ENCODE peak calls at places on chromosomes 5 and 9, in five cellular contexts. S is aorta, W is PC-9, N is esophagus squamous epithelium, Q is spleen. C is an unnamed sample.

GRCh38 chr9:78714591-78714990 is 417.7 kb downstream of the PSAT1 start:
- DNase-seq in W (no peak), Q (no peak), N (no peak), S (no peak), C (no peak)

GRCh38 chr5:95936812-95937397 is 24.7 kb downstream of the ELL2 start:
- DNase-seq in Q (no peak), S (no peak), N (no peak), W (no peak), C (no peak)

GRCh38 chr5:142499591-142500384 is 175.0 kb upstream of the SPRY4 start:
- DNase-seq in N (no peak), S (no peak), W (no peak), Q (no peak), C (no peak)

GRCh38 chr9:137268538-137269201 is 8.9 kb upstream of the TOR4A start:
- DNase-seq in Q (no peak), N (no peak), S (no peak), W (no peak), C (no peak)

GRCh38 chr5:132019857-132020555 is 8.5 kb upstream of the ACSL6 start:
- DNase-seq in N (no peak), W (no peak), S (no peak), Q (peak; percentile 74), C (no peak)

GRCh38 chr5:74316064-74316586 is 324.4 kb downstream of the ENC1 start:
- DNase-seq in W (peak; percentile 94), N (no peak), Q (no peak), S (peak; percentile 88), C (no peak)

GRCh38 chr5:129078660-129079059 is 15.9 kb upstream of the ISOC1 start:
- DNase-seq in N (no peak), Q (no peak), S (no peak), W (no peak), C (no peak)

GRCh38 chr5:54514269-54514668 is 3.3 kb upstream of the SNX18 start:
- DNase-seq in S (no peak), N (no peak), Q (no peak), W (no peak), C (peak; percentile 33)

GRCh38 chr9:118522093-118523028 is 818.2 kb downstream of the TLR4 start:
- DNase-seq in W (peak; percentile 36), S (peak; percentile 59), Q (no peak), N (no peak), C (peak; percentile 80)

GRCh38 chr5:373710-374602 is 52.4 kb downstream of the AHRR start:
- DNase-seq in S (peak; percentile 61), N (no peak), Q (peak; percentile 77), W (peak; percentile 67), C (peak; percentile 73)

GRCh38 chr5:114909424-114909823 is 260.3 kb downstream of the TRIM36 start:
- DNase-seq in Q (no peak), N (no peak), W (no peak), S (no peak), C (no peak)

GRCh38 chr5:158205992-158206391 is 347.0 kb upstream of the CLINT1 start:
- DNase-seq in N (no peak), W (no peak), Q (no peak), S (no peak), C (no peak)

GRCh38 chr5:143641957-143642356 is 170.0 kb upstream of the HMHB1 start:
- DNase-seq in S (no peak), W (no peak), N (no peak), Q (no peak), C (no peak)

GRCh38 chr5:109454726-109455505 is 45.1 kb upstream of the PJA2 start:
- DNase-seq in W (no peak), S (no peak), N (no peak), Q (no peak), C (no peak)

GRCh38 chr9:98709968-98710965 is 1.5 kb upstream of the GABBR2 start:
- DNase-seq in S (no peak), N (no peak), Q (no peak), W (peak; percentile 43), C (peak; percentile 77)

GRCh38 chr5:149040421-149040820 is 22.4 kb downstream of the SH3TC2 start:
- DNase-seq in W (no peak), N (no peak), S (no peak), Q (no peak), C (peak; percentile 58)

GRCh38 chr9:138051586-138052321 is 174.2 kb downstream of the CACNA1B start:
- DNase-seq in Q (peak; percentile 33), N (no peak), S (peak; percentile 6), W (no peak), C (no peak)

GRCh38 chr5:156513123-156513814 is 186.3 kb downstream of the SGCD start:
- DNase-seq in S (no peak), W (no peak), N (no peak), Q (no peak), C (peak; percentile 4)

GRCh38 chr9:3459076-3459475 is 66.7 kb downstream of the RFX3 start:
- DNase-seq in S (no peak), N (no peak), W (no peak), Q (no peak), C (peak; percentile 65)

GRCh38 chr9:138073808-138074207 is 196.2 kb downstream of the CACNA1B start:
- DNase-seq in W (no peak), Q (peak; percentile 40), N (no peak), S (no peak), C (no peak)

GRCh38 chr5:99379187-99379586 is 450.4 kb upstream of the CHD1 start:
- DNase-seq in N (no peak), Q (no peak), S (no peak), W (no peak), C (no peak)

GRCh38 chr9:132876849-132877248 is 1.2 kb downstream of the AK8 start:
- DNase-seq in Q (no peak), W (no peak), N (no peak), S (no peak), C (no peak)

GRCh38 chr9:75033789-75034473 is 5.8 kb upstream of the CARNMT1 start:
- DNase-seq in S (no peak), N (no peak), Q (no peak), W (no peak), C (no peak)

GRCh38 chr5:171428168-171428658 is 8.8 kb downstream of the FGF18 start:
- DNase-seq in Q (no peak), S (no peak), N (no peak), W (no peak), C (no peak)

GRCh38 chr5:61280766-61281427 is 51.2 kb upstream of the ZSWIM6 start:
- DNase-seq in W (no peak), Q (no peak), N (no peak), S (peak; percentile 53), C (no peak)

DNA sequence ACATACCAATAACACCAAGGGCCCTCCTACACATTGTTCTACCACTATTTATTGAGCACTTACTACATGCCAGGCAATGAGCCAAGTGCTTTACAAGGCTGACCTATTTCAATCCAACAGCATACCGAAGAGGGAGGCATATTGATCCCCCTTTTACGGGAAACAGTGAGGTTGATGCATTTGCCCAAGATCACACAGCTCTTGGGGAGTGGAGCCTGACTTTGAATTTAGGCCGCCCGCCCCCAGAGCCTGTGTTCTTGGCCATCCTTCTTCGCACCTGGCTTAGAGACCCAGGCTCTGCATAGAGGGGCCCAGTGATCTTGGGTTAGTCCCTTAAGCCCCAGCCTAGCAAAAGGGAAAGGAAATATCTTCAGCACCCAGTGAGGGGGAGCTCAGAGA is 158.1 kb upstream of the IER5L start:
- DNase-seq in W (no peak), S (no peak), Q (no peak), N (no peak), C (peak; percentile 90)
- H3K4me1 ChIP-seq in W (peaks cover 45% of the 10 kb centered on the region), S (no peaks in the 10 kb centered on the region), Q (peaks cover 19% of the 10 kb centered on the region), N (peaks cover 51% of the 10 kb centered on the region), C (peaks cover 27% of the 10 kb centered on the region)

GRCh38 chr9:89746385-89747116 is 141.7 kb downstream of the GADD45G start:
- DNase-seq in W (no peak), Q (no peak), S (no peak), N (no peak), C (no peak)

GRCh38 chr9:89748831-89749499 is 144.2 kb downstream of the GADD45G start:
- DNase-seq in Q (no peak), W (no peak), N (no peak), S (no peak), C (no peak)

GRCh38 chr9:89749500-89750116 is 144.8 kb downstream of the GADD45G start:
- DNase-seq in W (no peak), Q (no peak), N (no peak), S (no peak), C (peak; percentile 23)

GRCh38 chr9:89747589-89747988 is 142.8 kb downstream of the GADD45G start:
- DNase-seq in Q (no peak), S (no peak), W (no peak), N (no peak), C (no peak)

GRCh38 chr9:89748020-89748670 is 143.3 kb downstream of the GADD45G start:
- DNase-seq in Q (no peak), S (no peak), W (no peak), N (no peak), C (peak; percentile 7)
- H3K4me1 ChIP-seq in Q (peaks cover under 1% of the 10 kb centered on the region), S (no peaks in the 10 kb centered on the region), W (no peaks in the 10 kb centered on the region), N (no peaks in the 10 kb centered on the region), C (peaks cover 8% of the 10 kb centered on the region)

GRCh38 chr5:150520747-150521521 is 13.0 kb downstream of the NDST1 start:
- DNase-seq in S (no peak), N (no peak), W (no peak), Q (peak; percentile 84), C (no peak)

GRCh38 chr5:150521522-150521817 is 13.5 kb downstream of the NDST1 start:
- DNase-seq in Q (no peak), S (no peak), N (no peak), W (no peak), C (no peak)

GRCh38 chr5:150521939-150522503 is 14.1 kb downstream of the NDST1 start:
- DNase-seq in S (no peak), W (no peak), N (no peak), Q (no peak), C (no peak)

GRCh38 chr5:150519560-150519945 is 11.6 kb downstream of the NDST1 start:
- DNase-seq in W (no peak), N (no peak), Q (no peak), S (no peak), C (no peak)

GRCh38 chr5:150519978-150520377 is 12.0 kb downstream of the NDST1 start:
- DNase-seq in Q (no peak), S (no peak), W (no peak), N (no peak), C (no peak)
- H3K4me1 ChIP-seq in Q (peaks cover 19% of the 10 kb centered on the region), S (peaks cover 3% of the 10 kb centered on the region), W (peaks cover 35% of the 10 kb centered on the region), N (peaks cover 73% of the 10 kb centered on the region), C (peaks cover 45% of the 10 kb centered on the region)

GRCh38 chr5:135386886-135387628 is 12.0 kb downstream of the MACROH2A1 start:
- DNase-seq in N (no peak), Q (peak; percentile 80), S (no peak), W (peak; percentile 51), C (peak; percentile 93)

GRCh38 chr5:135385576-135385975 is 13.5 kb downstream of the MACROH2A1 start:
- DNase-seq in W (no peak), Q (peak; percentile 69), N (no peak), S (no peak), C (no peak)

GRCh38 chr5:135384898-135385297 is 14.1 kb downstream of the MACROH2A1 start:
- DNase-seq in S (no peak), Q (peak; percentile 62), W (no peak), N (no peak), C (no peak)

GRCh38 chr5:135387629-135387960 is 11.4 kb downstream of the MACROH2A1 start:
- DNase-seq in Q (no peak), W (no peak), N (no peak), S (no peak), C (peak; percentile 47)

DNA sequence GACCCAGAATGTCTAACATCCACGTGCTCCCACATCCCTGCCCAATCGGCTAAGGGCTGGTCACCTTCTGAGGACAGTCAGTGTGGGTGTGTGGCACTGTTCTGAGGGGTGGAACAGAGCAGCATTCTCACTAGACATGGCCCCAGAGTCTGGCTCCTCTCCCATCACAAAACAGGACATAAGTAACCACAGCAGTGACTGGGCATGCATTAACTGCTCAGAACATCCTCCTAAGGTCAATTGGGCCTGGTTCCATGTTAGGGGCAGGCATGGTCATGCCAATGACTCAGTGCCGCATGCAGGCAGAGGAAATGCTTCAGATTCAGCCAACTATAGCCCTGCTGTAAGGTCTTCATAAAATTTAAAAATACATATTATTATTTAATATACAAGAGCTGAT is 12.9 kb downstream of the MACROH2A1 start:
- DNase-seq in S (no peak), N (no peak), W (no peak), Q (peak; percentile 67), C (peak; percentile 32)
- H3K4me1 ChIP-seq in S (peaks cover 3% of the 10 kb centered on the region), N (peaks cover 41% of the 10 kb centered on the region), W (peaks cover 24% of the 10 kb centered on the region), Q (peaks cover 19% of the 10 kb centered on the region), C (peaks cover 59% of the 10 kb centered on the region)

C was measured in cardiac muscle cell.